ENCODE peak calls at places on chromosomes 5 and 9, in ten cellular contexts. E is NB4, G is H7, S is mesendoderm, Q is ACHN, H is GM13977, Z is left cardiac atrium, P is HuH-7, W is GM12878, B is fibroblast of villous mesenchyme. A is an unnamed sample.
A peak's percentile ranks its signal among the peaks of the same experiment; 100 is the strongest.

GRCh38 chr9:70362952-70363351 is 51.5 kb downstream of the KLF9 start:
- DNase-seq in E (peak; percentile 45), P (no peak), W (no peak), Z (no peak), H (no peak), G (no peak), B (no peak), Q (no peak), S (no peak), A (no peak)

GRCh38 chr5:27171696-27172362 is 133.4 kb upstream of the CDH9 start:
- DNase-seq in W (no peak), E (no peak), Q (no peak), S (no peak), B (no peak), Z (no peak), H (no peak), P (no peak), G (peak; percentile 11), A (no peak)

GRCh38 chr9:120579139-120579749 is 723 bp downstream of the CDK5RAP2 start:
- DNase-seq in Q (peak; percentile 28), E (peak; percentile 28), Z (no peak), P (peak; percentile 28), H (no peak), B (no peak), G (peak; percentile 75), W (no peak), S (peak; percentile 65), A (no peak)

GRCh38 chr9:135307314-135307713 is 172.3 kb upstream of the PPP1R26 start:
- DNase-seq in H (no peak), G (no peak), Z (no peak), B (no peak), W (no peak), E (no peak), S (no peak), P (no peak), Q (no peak), A (no peak)

GRCh38 chr5:180533845-180534244 is 39.7 kb downstream of the CNOT6 start:
- DNase-seq in W (no peak), H (no peak), Q (no peak), S (no peak), G (no peak), Z (no peak), P (no peak), E (no peak), B (no peak), A (no peak)

GRCh38 chr9:113876806-113877236 is 712 bp downstream of the ZNF618 start:
- DNase-seq in W (no peak), P (no peak), H (no peak), B (peak; percentile 45), E (peak; percentile 37), Z (no peak), S (no peak), G (no peak), Q (peak; percentile 36), A (no peak)

GRCh38 chr5:66207800-66208561 is 63.9 kb downstream of the SREK1 start:
- DNase-seq in G (no peak), E (no peak), S (peak; percentile 23), P (no peak), H (no peak), W (no peak), Q (no peak), Z (no peak), B (peak; percentile 50), A (no peak)

GRCh38 chr5:35313296-35313695 is 83.0 kb upstream of the PRLR start:
- DNase-seq in H (no peak), B (peak; percentile 87), P (no peak), E (peak; percentile 63), S (no peak), Q (no peak), G (no peak), W (no peak), Z (no peak), A (no peak)

GRCh38 chr5:113253037-113253436 is 181.8 kb downstream of the TSSK1B start:
- DNase-seq in Q (no peak), P (no peak), W (no peak), Z (no peak), S (no peak), G (no peak), B (no peak), E (no peak), H (no peak), A (no peak)

GRCh38 chr9:113598451-113598850 is 134.9 kb downstream of the RGS3 start:
- DNase-seq in Q (no peak), S (no peak), E (no peak), H (no peak), B (no peak), W (no peak), Z (peak; percentile 23), P (no peak), G (no peak), A (no peak)

GRCh38 chr5:116747881-116748280 is 173.3 kb upstream of the SEMA6A start:
- DNase-seq in W (no peak), G (no peak), Q (peak; percentile 86), S (no peak), H (no peak), Z (no peak), P (no peak), E (no peak), B (no peak), A (no peak)

GRCh38 chr5:1255081-1255561 is 29.9 kb downstream of the SLC6A18 start:
- DNase-seq in Z (no peak), S (no peak), E (no peak), Q (no peak), P (no peak), W (no peak), B (no peak), G (no peak), H (no peak), A (no peak)

GRCh38 chr9:36492849-36493248 is 79.8 kb upstream of the MELK start:
- DNase-seq in P (no peak), H (no peak), E (no peak), G (no peak), Z (no peak), B (no peak), Q (no peak), W (no peak), S (no peak), A (no peak)

GRCh38 chr9:110048976-110049698 is 158.8 kb downstream of the C9orf152 start:
- DNase-seq in E (peak; percentile 54), Z (peak; percentile 38), H (peak; percentile 22), Q (peak; percentile 32), B (peak; percentile 50), W (no peak), P (no peak), G (peak; percentile 54), S (peak; percentile 59), A (no peak)

GRCh38 chr9:5052858-5053257 is 67.8 kb downstream of the JAK2 start:
- DNase-seq in S (no peak), P (no peak), W (no peak), Q (no peak), G (no peak), E (no peak), B (peak; percentile 28), Z (no peak), H (no peak), A (no peak)

GRCh38 chr9:133972041-133972970 is 19.8 kb downstream of the VAV2 start:
- DNase-seq in H (no peak), Q (no peak), B (no peak), S (no peak), G (peak; percentile 71), P (peak; percentile 87), E (no peak), W (no peak), Z (peak; percentile 10), A (no peak)

GRCh38 chr9:90309809-90310522 is 332.7 kb downstream of the DIRAS2 start:
- DNase-seq in B (no peak), H (no peak), G (no peak), Z (no peak), W (no peak), S (no peak), Q (peak; percentile 82), E (no peak), P (no peak), A (no peak)

GRCh38 chr5:179475211-179475840 is 75.0 kb upstream of the RUFY1 start:
- DNase-seq in S (peak; percentile 23), Q (no peak), P (no peak), H (no peak), W (no peak), B (no peak), E (no peak), Z (peak; percentile 17), G (peak; percentile 50), A (no peak)

GRCh38 chr5:141714542-141715303 is 32.7 kb upstream of the ARAP3 start:
- DNase-seq in S (no peak), P (no peak), G (no peak), H (no peak), Z (no peak), W (no peak), B (no peak), E (no peak), Q (peak; percentile 27), A (no peak)

GRCh38 chr5:164203581-164204225 is 698.3 kb downstream of the MAT2B start:
- DNase-seq in W (no peak), B (no peak), Q (no peak), G (no peak), E (no peak), P (no peak), H (no peak), S (no peak), Z (no peak), A (no peak)

GRCh38 chr9:37899041-37899440 is 4.9 kb downstream of the SLC25A51 start:
- DNase-seq in B (peak; percentile 48), P (no peak), H (no peak), W (no peak), Q (no peak), E (no peak), Z (no peak), S (no peak), G (no peak), A (no peak)

GRCh38 chr5:96816430-96816939 is 8.7 kb upstream of the ERAP1 start:
- DNase-seq in Z (no peak), H (no peak), W (peak; percentile 90), G (no peak), P (no peak), E (peak; percentile 80), S (no peak), Q (no peak), B (no peak), A (no peak)

GRCh38 chr5:43401827-43402226 is 10.4 kb downstream of the CCL28 start:
- DNase-seq in S (peak; percentile 61), W (no peak), H (no peak), G (peak; percentile 50), B (no peak), P (peak; percentile 84), Q (no peak), Z (no peak), E (peak; percentile 17), A (no peak)

GRCh38 chr5:178152491-178153444 is 917 bp downstream of the NHP2 start:
- DNase-seq in Z (no peak), P (no peak), H (no peak), W (no peak), E (no peak), Q (no peak), S (no peak), B (peak; percentile 26), G (peak; percentile 63), A (no peak)

GRCh38 chr5:149838881-149839739 is 105.5 kb downstream of the PDE6A start:
- DNase-seq in H (no peak), S (no peak), P (no peak), G (no peak), W (no peak), Z (no peak), B (peak; percentile 25), E (no peak), Q (peak; percentile 70), A (no peak)

GRCh38 chr5:6542421-6543345 is 90.2 kb downstream of the NSUN2 start:
- DNase-seq in Q (no peak), S (no peak), W (no peak), G (no peak), P (no peak), B (no peak), H (no peak), E (no peak), Z (no peak), A (no peak)

GRCh38 chr5:28156981-28157380 is 1118.6 kb upstream of the CDH9 start:
- DNase-seq in Z (no peak), G (no peak), B (peak; percentile 66), W (no peak), Q (no peak), S (no peak), H (no peak), E (no peak), P (no peak), A (no peak)

GRCh38 chr9:99561435-99562262 is 260.0 kb upstream of the NR4A3 start:
- DNase-seq in Q (no peak), G (no peak), S (no peak), P (no peak), B (no peak), E (no peak), H (no peak), W (no peak), Z (no peak), A (no peak)